ENCODE peak calls at places on chromosomes 5 and 9, in four cellular contexts. One of them, this sample, is unnamed.

GRCh38 chr9:124259273-124260078 is 1.7 kb downstream of the NEK6 start:
- DNase-seq in stomach: peak; percentile 84
- DNase-seq in HCT116: peak; percentile 54
- DNase-seq in endothelial cell of umbilical vein: peak; percentile 77
- DNase-seq in this sample: no peak

GRCh38 chr5:92248518-92248917 is 865.4 kb upstream of the ARRDC3 start:
- DNase-seq in stomach: no peak
- DNase-seq in HCT116: no peak
- DNase-seq in endothelial cell of umbilical vein: no peak
- DNase-seq in this sample: no peak

GRCh38 chr9:71079451-71079850 is 42.0 kb downstream of the TRPM3 start:
- DNase-seq in stomach: no peak
- DNase-seq in HCT116: no peak
- DNase-seq in endothelial cell of umbilical vein: no peak
- DNase-seq in this sample: no peak

GRCh38 chr5:72433520-72433919 is 73.7 kb downstream of the ZNF366 start:
- DNase-seq in stomach: no peak
- DNase-seq in HCT116: no peak
- DNase-seq in endothelial cell of umbilical vein: no peak
- DNase-seq in this sample: no peak

GRCh38 chr5:163914911-163915310 is 409.5 kb downstream of the MAT2B start:
- DNase-seq in stomach: no peak
- DNase-seq in HCT116: no peak
- DNase-seq in endothelial cell of umbilical vein: no peak
- DNase-seq in this sample: no peak

GRCh38 chr5:94021246-94021645 is 279.8 kb upstream of the POU5F2 start:
- DNase-seq in stomach: peak; percentile 30
- DNase-seq in HCT116: peak; percentile 84
- DNase-seq in endothelial cell of umbilical vein: peak; percentile 84
- DNase-seq in this sample: no peak

GRCh38 chr9:95499847-95500246 is 16.9 kb downstream of the PTCH1 start:
- DNase-seq in stomach: peak; percentile 46
- DNase-seq in HCT116: no peak
- DNase-seq in endothelial cell of umbilical vein: no peak
- DNase-seq in this sample: no peak

GRCh38 chr9:24036459-24036858 is 210.4 kb upstream of the ELAVL2 start:
- DNase-seq in stomach: no peak
- DNase-seq in HCT116: no peak
- DNase-seq in endothelial cell of umbilical vein: no peak
- DNase-seq in this sample: no peak

GRCh38 chr9:38708759-38709158 is 11.2 kb downstream of the FAM240B start:
- DNase-seq in stomach: no peak
- DNase-seq in HCT116: no peak
- DNase-seq in endothelial cell of umbilical vein: no peak
- DNase-seq in this sample: no peak

GRCh38 chr9:137311171-137311970 is 9.3 kb upstream of the NRARP start:
- DNase-seq in stomach: peak; percentile 90
- DNase-seq in HCT116: peak; percentile 62
- DNase-seq in endothelial cell of umbilical vein: no peak
- DNase-seq in this sample: peak; percentile 20

GRCh38 chr5:66247176-66247960 is 103.3 kb downstream of the SREK1 start:
- DNase-seq in stomach: no peak
- DNase-seq in HCT116: peak; percentile 13
- DNase-seq in endothelial cell of umbilical vein: no peak
- DNase-seq in this sample: no peak

GRCh38 chr5:10856646-10857332 is 95.8 kb upstream of the DAP start:
- DNase-seq in stomach: peak; percentile 42
- DNase-seq in HCT116: no peak
- DNase-seq in endothelial cell of umbilical vein: peak; percentile 30
- DNase-seq in this sample: no peak

GRCh38 chr5:108432024-108432423 is 50.1 kb upstream of the FBXL17 start:
- DNase-seq in stomach: no peak
- DNase-seq in HCT116: no peak
- DNase-seq in endothelial cell of umbilical vein: no peak
- DNase-seq in this sample: no peak

GRCh38 chr5:103498211-103498610 is 64.4 kb downstream of the NUDT12 start:
- DNase-seq in stomach: no peak
- DNase-seq in HCT116: no peak
- DNase-seq in endothelial cell of umbilical vein: no peak
- DNase-seq in this sample: no peak

GRCh38 chr5:173866249-173867172 is 21.6 kb upstream of the CPEB4 start:
- DNase-seq in stomach: no peak
- DNase-seq in HCT116: no peak
- DNase-seq in endothelial cell of umbilical vein: no peak
- DNase-seq in this sample: no peak

GRCh38 chr9:136323420-136323819 is 3.9 kb upstream of the GPSM1 start:
- DNase-seq in stomach: no peak
- DNase-seq in HCT116: no peak
- DNase-seq in endothelial cell of umbilical vein: no peak
- DNase-seq in this sample: no peak

GRCh38 chr5:67142816-67143215 is 53.8 kb downstream of the CD180 start:
- DNase-seq in stomach: no peak
- DNase-seq in HCT116: no peak
- DNase-seq in endothelial cell of umbilical vein: no peak
- DNase-seq in this sample: no peak

GRCh38 chr5:128009399-128009798 is 74.2 kb upstream of the SLC12A2 start:
- DNase-seq in stomach: no peak
- DNase-seq in HCT116: no peak
- DNase-seq in endothelial cell of umbilical vein: no peak
- DNase-seq in this sample: no peak

GRCh38 chr5:149824115-149824514 is 94.0 kb downstream of the PPARGC1B start:
- DNase-seq in stomach: no peak
- DNase-seq in HCT116: no peak
- DNase-seq in endothelial cell of umbilical vein: no peak
- DNase-seq in this sample: no peak

GRCh38 chr5:116510525-116510924 is 64.1 kb downstream of the SEMA6A start:
- DNase-seq in stomach: no peak
- DNase-seq in HCT116: no peak
- DNase-seq in endothelial cell of umbilical vein: no peak
- DNase-seq in this sample: no peak

GRCh38 chr5:10913846-10914245 is 152.8 kb upstream of the DAP start:
- DNase-seq in stomach: no peak
- DNase-seq in HCT116: no peak
- DNase-seq in endothelial cell of umbilical vein: no peak
- DNase-seq in this sample: no peak

GRCh38 chr9:101026824-101027223 is 1.7 kb upstream of the PLPPR1 start:
- DNase-seq in stomach: no peak
- DNase-seq in HCT116: no peak
- DNase-seq in endothelial cell of umbilical vein: peak; percentile 11
- DNase-seq in this sample: no peak

GRCh38 chr9:109372246-109372645 is 51.4 kb upstream of the EPB41L4B start:
- DNase-seq in stomach: no peak
- DNase-seq in HCT116: no peak
- DNase-seq in endothelial cell of umbilical vein: no peak
- DNase-seq in this sample: no peak

GRCh38 chr9:120386390-120387131 is 193.4 kb downstream of the CDK5RAP2 start:
- DNase-seq in stomach: peak; percentile 32
- DNase-seq in HCT116: no peak
- DNase-seq in endothelial cell of umbilical vein: peak; percentile 68
- DNase-seq in this sample: no peak

GRCh38 chr9:135047026-135047350 is 40.5 kb upstream of the OLFM1 start:
- DNase-seq in stomach: peak; percentile 14
- DNase-seq in HCT116: no peak
- DNase-seq in endothelial cell of umbilical vein: no peak
- DNase-seq in this sample: no peak

GRCh38 chr5:72355706-72356299 is 35.6 kb downstream of the PTCD2 start:
- DNase-seq in stomach: no peak
- DNase-seq in HCT116: no peak
- DNase-seq in endothelial cell of umbilical vein: peak; percentile 69
- DNase-seq in this sample: no peak

GRCh38 chr9:136485651-136486050 is 2.8 kb upstream of the SEC16A start:
- DNase-seq in stomach: peak; percentile 52
- DNase-seq in HCT116: no peak
- DNase-seq in endothelial cell of umbilical vein: no peak
- DNase-seq in this sample: no peak

GRCh38 chr9:134243778-134244467 is 79.6 kb upstream of the RNU6ATAC start:
- DNase-seq in stomach: peak; percentile 47
- DNase-seq in HCT116: no peak
- DNase-seq in endothelial cell of umbilical vein: no peak
- DNase-seq in this sample: peak; percentile 78

GRCh38 chr5:28648108-28648507 is 1609.7 kb upstream of the CDH9 start:
- DNase-seq in stomach: no peak
- DNase-seq in HCT116: no peak
- DNase-seq in endothelial cell of umbilical vein: no peak
- DNase-seq in this sample: no peak

GRCh38 chr5:100584889-100585288 is 49.7 kb downstream of the FAM174A start:
- DNase-seq in stomach: no peak
- DNase-seq in HCT116: no peak
- DNase-seq in endothelial cell of umbilical vein: no peak
- DNase-seq in this sample: no peak

GRCh38 chr5:153974813-153975163 is 63.9 kb downstream of the FAM114A2 start:
- DNase-seq in stomach: no peak
- DNase-seq in HCT116: no peak
- DNase-seq in endothelial cell of umbilical vein: no peak
- DNase-seq in this sample: no peak

DNA sequence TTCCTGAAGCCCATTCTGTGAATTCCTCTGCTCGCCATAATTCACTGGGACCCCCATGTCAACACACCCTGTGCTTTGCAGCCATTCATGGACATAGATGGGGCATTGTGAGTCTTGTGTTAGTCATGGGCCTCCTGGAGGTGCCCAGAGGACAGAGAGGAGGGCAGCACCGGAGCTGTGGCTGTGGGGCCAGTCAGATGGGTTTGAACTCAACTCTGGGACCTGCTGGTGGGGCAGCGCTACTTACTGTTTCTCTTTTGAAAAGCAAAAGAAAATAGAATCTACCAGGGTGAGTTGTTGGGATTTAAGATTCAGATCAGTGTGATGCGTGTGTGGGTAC is 11.3 kb upstream of the EXOC3 start:
- DNase-seq in stomach: no peak
- DNase-seq in HCT116: no peak
- DNase-seq in endothelial cell of umbilical vein: no peak
- DNase-seq in this sample: no peak
- TF ChIP-seq POLR2A in stomach: no peak
- TF ChIP-seq POLR2A in HCT116: no peak
- TF ChIP-seq POLR2A in endothelial cell of umbilical vein: no peak
- TF ChIP-seq POLR2A in this sample: no peak

DNA sequence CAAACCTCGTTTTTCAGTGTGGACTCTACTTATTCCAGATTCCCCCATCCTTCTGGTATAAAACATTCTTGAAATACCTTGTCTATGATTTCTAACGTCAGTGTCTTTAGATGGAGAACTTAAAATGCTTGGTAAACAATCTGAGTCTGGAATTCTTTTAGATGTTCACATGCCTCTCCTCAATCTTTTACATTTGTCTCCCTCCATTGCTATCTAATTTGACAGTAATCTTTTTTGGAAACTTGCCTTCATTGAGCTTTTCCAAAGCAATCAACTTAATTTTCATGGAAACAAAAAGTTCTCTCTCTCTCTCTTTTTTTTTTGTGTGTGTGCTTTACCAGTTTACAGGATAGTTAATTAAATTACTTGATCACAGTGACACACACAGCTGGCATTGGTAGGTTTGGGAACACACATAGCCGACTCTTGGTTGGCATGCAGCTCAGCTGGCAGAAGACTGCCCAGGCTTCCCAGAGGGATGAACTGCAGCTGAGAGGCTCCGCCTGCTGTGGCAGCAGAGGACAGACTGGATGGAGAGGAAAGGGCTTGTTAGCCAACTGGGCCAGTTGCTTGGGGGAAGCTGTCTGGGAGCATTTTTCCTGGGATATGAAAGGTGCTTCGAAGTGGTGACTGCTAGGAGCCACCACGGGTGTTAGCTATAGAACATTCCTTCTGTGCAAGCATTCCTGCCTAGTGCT is 271.3 kb downstream of the ZSWIM6 start:
- DNase-seq in stomach: no peak
- DNase-seq in HCT116: no peak
- DNase-seq in endothelial cell of umbilical vein: no peak
- DNase-seq in this sample: no peak
- TF ChIP-seq POLR2AphosphoS5 in stomach: no peak
- TF ChIP-seq POLR2AphosphoS5 in HCT116: no peak
- TF ChIP-seq POLR2AphosphoS5 in endothelial cell of umbilical vein: no peak
- TF ChIP-seq POLR2AphosphoS5 in this sample: no peak

DNA sequence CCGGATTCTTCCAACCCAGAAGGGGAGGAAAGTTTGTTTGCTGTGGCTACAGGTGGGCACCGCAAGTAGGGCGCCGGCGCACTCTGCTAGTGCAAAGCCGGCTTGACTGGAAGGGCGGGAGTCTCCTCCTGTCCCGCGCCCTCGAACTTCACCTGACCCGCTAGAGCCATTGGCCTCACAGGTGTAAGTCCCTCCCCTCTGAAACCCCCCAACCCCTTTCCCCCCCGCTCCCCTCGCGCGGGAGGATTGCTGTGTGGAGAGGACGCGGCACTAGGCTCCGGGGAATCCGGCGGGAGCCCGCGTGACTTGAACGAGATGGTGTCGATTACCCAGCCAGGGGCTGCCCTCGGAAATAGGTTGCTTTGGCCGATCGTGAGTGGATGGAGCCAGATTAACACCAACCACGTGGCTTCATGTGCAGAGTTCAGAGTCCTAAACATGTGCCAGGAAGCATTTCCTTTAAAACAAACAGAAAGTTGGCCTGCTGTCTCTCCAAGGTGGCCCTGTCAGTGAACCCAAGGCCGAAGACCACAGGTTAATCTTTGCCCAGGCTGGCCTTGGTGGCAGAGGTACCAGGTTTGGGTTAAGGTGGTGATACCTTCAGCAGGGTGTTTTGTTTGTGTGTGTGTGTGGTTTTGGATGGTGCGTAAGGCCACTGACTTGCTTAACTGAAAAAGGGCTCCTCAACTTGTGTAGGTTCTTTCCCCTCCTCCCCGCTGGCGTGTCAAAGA is 1.0 kb downstream of the IQGAP2 start:
- DNase-seq in stomach: peak; percentile 79
- DNase-seq in HCT116: no peak
- DNase-seq in endothelial cell of umbilical vein: no peak
- DNase-seq in this sample: peak; percentile 30
- TF ChIP-seq POLR2A in stomach: no peak
- TF ChIP-seq POLR2A in HCT116: no peak
- TF ChIP-seq POLR2A in endothelial cell of umbilical vein: no peak
- TF ChIP-seq POLR2A in this sample: no peak

DNA sequence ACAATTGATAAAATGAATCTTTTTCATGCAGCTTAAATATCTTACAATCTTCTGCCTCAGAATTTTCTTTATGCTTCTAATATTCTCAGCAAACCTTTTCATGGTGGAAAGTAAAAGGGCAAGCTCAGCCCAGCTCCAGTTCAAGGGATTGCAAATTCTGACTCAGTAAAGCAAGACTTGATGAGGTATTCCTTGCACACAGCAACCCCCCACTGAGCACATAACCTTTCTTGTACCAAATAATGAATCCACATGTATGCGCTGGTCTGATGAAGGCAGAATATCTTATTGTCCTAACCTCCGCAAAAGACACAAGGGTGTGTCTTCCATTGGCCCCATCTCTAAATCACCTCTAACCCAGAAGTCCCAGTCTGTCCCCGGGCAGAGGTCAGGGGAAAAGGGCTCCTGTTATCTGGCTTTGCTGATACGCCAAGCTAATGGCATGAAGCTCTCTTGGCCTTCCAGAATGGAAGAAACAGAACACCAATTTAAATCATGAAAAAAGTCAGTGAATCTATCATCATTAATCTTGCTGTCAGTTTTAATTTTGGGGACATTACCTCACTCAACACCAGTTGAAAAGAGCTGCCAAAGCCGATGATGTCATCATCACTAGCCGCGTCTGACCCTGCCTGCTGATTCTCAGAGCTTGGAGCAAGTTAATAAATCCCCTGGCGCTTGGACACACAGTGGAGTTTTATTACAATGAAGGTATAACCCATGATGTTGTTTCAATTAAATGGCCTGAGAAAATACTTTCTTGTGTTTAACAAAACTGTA is 592.4 kb upstream of the CLINT1 start:
- DNase-seq in stomach: no peak
- DNase-seq in HCT116: no peak
- DNase-seq in endothelial cell of umbilical vein: no peak
- DNase-seq in this sample: no peak
- TF ChIP-seq POLR2AphosphoS5 in stomach: no peak
- TF ChIP-seq POLR2AphosphoS5 in HCT116: no peak
- TF ChIP-seq POLR2AphosphoS5 in endothelial cell of umbilical vein: no peak
- TF ChIP-seq POLR2AphosphoS5 in this sample: no peak